ENCODE peak calls at places on chromosomes 4 and X, in nine cellular contexts. O is neural progenitor cell; C is breast epithelium; B is H1; T is right lobe of liver; M is GM12878; P is CD4-positive, CD25-positive, alpha-beta regulatory T cell; H is Panc1; G is spleen. V is an unnamed sample. For H3K9me3, the result is how much of the 10 kb centered on the place peaks cover.

GRCh38 chr4:8409271-8410065 is 31.1 kb downstream of the ACOX3 start:
- DNase-seq in O (no peak), C (no peak), B (no peak), T (no peak), M (no peak), P (no peak), H (no peak), G (peak), V (peak)

GRCh38 chr4:123419885-123420743 is 23.5 kb downstream of the SPRY1 start:
- DNase-seq in O (no peak), C (no peak), B (no peak), T (no peak), M (no peak), P (no peak), H (no peak), G (no peak), V (no peak)

GRCh38 chrX:151177141-151178027 is 1.0 kb downstream of the GPR50 start:
- DNase-seq in O (peak), C (no peak), B (no peak), T (no peak), M (no peak), P (no peak), H (no peak), G (no peak), V (no peak)

GRCh38 chrX:69163936-69164741 is 1.1 kb downstream of the PJA1 start:
- DNase-seq in O (no peak), C (no peak), B (no peak), T (no peak), M (no peak), P (peak), H (no peak), G (peak), V (peak)

GRCh38 chr4:154977228-154977627 is 196.2 kb downstream of the RBM46 start:
- DNase-seq in O (no peak), C (no peak), B (no peak), T (no peak), M (no peak), P (no peak), H (no peak), G (no peak), V (no peak)

GRCh38 chrX:8748855-8749254 is 16.9 kb upstream of the ANOS1 start:
- DNase-seq in O (peak), C (no peak), B (no peak), T (no peak), M (no peak), P (peak), H (no peak), G (no peak), V (no peak)

GRCh38 chrX:148865237-148865636 is 364.8 kb downstream of the AFF2 start:
- DNase-seq in O (peak), C (no peak), B (no peak), T (no peak), M (no peak), P (no peak), H (no peak), G (no peak), V (no peak)

GRCh38 chr4:170259631-170260153 is 169.9 kb upstream of the AADAT start:
- DNase-seq in O (peak), C (peak), B (peak), T (peak), M (peak), P (no peak), H (peak), G (no peak), V (peak)

GRCh38 chr4:107213880-107214279 is 177.8 kb upstream of the DKK2 start:
- DNase-seq in O (no peak), C (no peak), B (no peak), T (no peak), M (no peak), P (no peak), H (no peak), G (no peak), V (no peak)

GRCh38 chr4:957231-957580 is 16.2 kb downstream of the DGKQ start:
- DNase-seq in O (no peak), C (no peak), B (no peak), T (no peak), M (no peak), P (no peak), H (no peak), G (peak), V (no peak)

GRCh38 chr4:12902735-12903134 is 581.4 kb downstream of the RAB28 start:
- DNase-seq in O (no peak), C (no peak), B (no peak), T (no peak), M (no peak), P (no peak), H (no peak), G (no peak), V (no peak)

GRCh38 chr4:165964591-165964990 is 91.6 kb downstream of the TLL1 start:
- DNase-seq in O (no peak), C (no peak), B (no peak), T (no peak), M (no peak), P (no peak), H (no peak), G (no peak), V (no peak)

GRCh38 chr4:152485726-152486276 is 50.1 kb downstream of the FBXW7 start:
- DNase-seq in O (no peak), C (no peak), B (no peak), T (no peak), M (peak), P (peak), H (peak), G (no peak), V (no peak)

GRCh38 chr4:132542228-132542627 is 606.9 kb upstream of the PCDH10 start:
- DNase-seq in O (no peak), C (no peak), B (no peak), T (no peak), M (no peak), P (no peak), H (no peak), G (no peak), V (no peak)

GRCh38 chr4:45693746-45694145 is 430.1 kb downstream of the GABRG1 start:
- DNase-seq in O (no peak), C (no peak), B (no peak), T (no peak), M (no peak), P (no peak), H (no peak), G (no peak), V (no peak)

GRCh38 chrX:16931371-16931770 is 15.1 kb upstream of the REPS2 start:
- DNase-seq in O (peak), C (no peak), B (no peak), T (no peak), M (no peak), P (no peak), H (no peak), G (no peak), V (no peak)

GRCh38 chr4:42490015-42490414 is 92.7 kb downstream of the SHISA3 start:
- DNase-seq in O (no peak), C (no peak), B (no peak), T (no peak), M (peak), P (no peak), H (no peak), G (no peak), V (no peak)

GRCh38 chr4:42489095-42489494 is 91.8 kb downstream of the SHISA3 start:
- DNase-seq in O (no peak), C (no peak), B (no peak), T (no peak), M (peak), P (no peak), H (no peak), G (no peak), V (no peak)

GRCh38 chr4:42487230-42487629 is 89.9 kb downstream of the SHISA3 start:
- DNase-seq in O (peak), C (no peak), B (no peak), T (no peak), M (no peak), P (no peak), H (no peak), G (no peak), V (no peak)

GRCh38 chr4:42488114-42488513 is 90.8 kb downstream of the SHISA3 start:
- DNase-seq in O (no peak), C (no peak), B (no peak), T (no peak), M (peak), P (no peak), H (no peak), G (no peak), V (no peak)

GRCh38 chr4:42488554-42488953 is 91.3 kb downstream of the SHISA3 start:
- DNase-seq in O (peak), C (no peak), B (no peak), T (no peak), M (no peak), P (no peak), H (no peak), G (no peak), V (no peak)
- H3K4me3 ChIP-seq in O (no peak), C (no peak), B (no peak), T (no peak), M (peak), P (no peak), H (no peak), G (no peak), V (no peak)

DNA sequence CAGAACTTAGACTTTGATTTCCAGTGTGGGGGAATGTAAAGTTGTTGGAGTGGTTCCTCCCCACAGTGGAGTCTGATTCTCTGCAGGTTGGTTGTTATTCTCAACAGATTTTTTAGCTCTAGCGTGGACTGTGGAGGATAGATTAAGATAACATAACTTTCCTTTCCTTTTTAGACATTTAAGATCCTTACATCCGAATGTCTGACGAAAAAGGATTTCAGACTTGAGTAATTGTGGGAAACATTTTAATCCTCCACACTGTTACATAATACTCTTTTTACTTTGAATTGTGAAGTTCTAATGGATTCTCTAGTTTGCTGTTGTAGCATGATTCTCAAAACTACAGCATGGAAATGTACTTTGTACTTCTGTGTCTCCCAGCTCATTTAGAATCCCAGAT is 107.8 kb downstream of the ARHGAP10 start:
- DNase-seq in O (no peak), C (no peak), B (no peak), T (no peak), M (no peak), P (no peak), H (no peak), G (no peak), V (no peak)
- H3K9me3 ChIP-seq in O (under half), C (under half), B (under half), T (under half), M (under half), P (under half), H (under half), G (under half), V (under half)

GRCh38 chr4:126411047-126411446 is 1096.3 kb downstream of the FAT4 start:
- DNase-seq in O (no peak), C (no peak), B (no peak), T (no peak), M (no peak), P (no peak), H (no peak), G (no peak), V (no peak)
- H3K27ac ChIP-seq in O (no peak), C (no peak), B (no peak), T (no peak), M (no peak), P (no peak), H (no peak), G (no peak), V (no peak)

DNA sequence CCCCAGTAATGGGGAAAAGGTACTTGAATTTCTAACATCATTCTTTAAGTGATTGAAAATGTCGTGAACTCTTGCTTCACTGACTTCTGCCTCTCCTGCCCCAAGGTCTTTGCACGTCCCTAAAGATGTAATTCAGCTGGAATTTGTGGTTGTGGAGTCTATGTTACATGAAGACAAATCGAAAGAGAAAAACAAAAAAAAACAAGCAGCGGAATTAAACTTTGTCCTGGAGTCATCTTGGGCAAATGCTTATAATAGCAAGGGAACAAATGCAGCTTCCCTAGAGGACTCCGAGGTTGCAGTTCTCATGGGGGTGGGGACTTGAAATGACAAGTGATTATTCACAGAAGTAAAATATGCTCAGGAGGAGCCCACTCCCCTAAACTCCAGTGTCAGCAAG is 362.4 kb downstream of the ARHGAP24 start:
- DNase-seq in O (no peak), C (no peak), B (no peak), T (no peak), M (no peak), P (no peak), H (no peak), G (no peak), V (no peak)
- H3K4me3 ChIP-seq in O (no peak), C (no peak), B (no peak), T (no peak), M (no peak), P (no peak), H (no peak), G (no peak), V (no peak)

GRCh38 chrX:152306331-152306730 is 144.8 kb downstream of the GABRA3 start:
- DNase-seq in O (no peak), C (no peak), B (no peak), T (no peak), M (no peak), P (no peak), H (no peak), G (no peak), V (no peak)
- H3K9me3 ChIP-seq in O (under half), C (under half), B (under half), T (under half), M (under half), P (under half), H (under half), G (under half), V (under half)